ENCODE peak calls at places on chromosomes 16 and 17, in five cellular contexts. M, L, Q, R and U are unnamed samples.
A peak's percentile ranks its signal among the peaks of the same experiment; 100 is the strongest.

GRCh38 chr16:24286713-24287405 is 30.7 kb downstream of the CACNG3 start:
- DNase-seq in L (no peak), R (no peak), Q (no peak), M (no peak), U (no peak)

GRCh38 chr16:68359398-68360191 is 48.8 kb downstream of the PRMT7 start:
- DNase-seq in R (no peak), L (no peak), M (no peak), Q (no peak), U (no peak)

GRCh38 chr16:75424096-75424762 is 9.1 kb downstream of the CFDP1 start:
- DNase-seq in L (no peak), Q (no peak), R (no peak), M (no peak), U (peak; percentile 29)

GRCh38 chr17:38751144-38751802 is 1.3 kb upstream of the PSMB3 start:
- DNase-seq in M (peak; percentile 53), Q (peak; percentile 38), L (peak; percentile 63), R (no peak), U (peak; percentile 26)

GRCh38 chr17:2809337-2809736 is 13.1 kb downstream of the RAP1GAP2 start:
- DNase-seq in L (no peak), Q (no peak), M (no peak), R (no peak), U (no peak)

GRCh38 chr16:13957197-13958078 is 37.5 kb downstream of the ERCC4 start:
- DNase-seq in M (peak; percentile 28), L (peak; percentile 96), Q (peak; percentile 88), R (peak; percentile 86), U (peak; percentile 84)

GRCh38 chr17:13415877-13416416 is 185.8 kb downstream of the HS3ST3A1 start:
- DNase-seq in R (peak; percentile 13), L (peak; percentile 93), Q (peak; percentile 67), M (no peak), U (peak; percentile 86)

GRCh38 chr17:3554440-3554839 is 3.2 kb downstream of the TRPV3 start:
- DNase-seq in Q (no peak), M (no peak), R (no peak), L (no peak), U (no peak)

GRCh38 chr17:32445976-32446375 is 1.7 kb downstream of the PSMD11 start:
- DNase-seq in L (peak; percentile 50), Q (peak; percentile 27), M (no peak), R (no peak), U (no peak)

GRCh38 chr17:79575229-79575628 is 35.6 kb downstream of the RBFOX3 start:
- DNase-seq in M (no peak), Q (no peak), L (no peak), R (no peak), U (no peak)

GRCh38 chr17:7383742-7384488 is 3.0 kb downstream of the TNK1 start:
- DNase-seq in R (no peak), M (peak; percentile 91), L (peak; percentile 32), Q (no peak), U (peak; percentile 59)

GRCh38 chr17:44383861-44384260 is 5.6 kb downstream of the ITGA2B start:
- DNase-seq in R (no peak), M (no peak), Q (no peak), L (no peak), U (no peak)

GRCh38 chr16:79768594-79768993 is 168.1 kb upstream of the MAF start:
- DNase-seq in M (peak; percentile 24), Q (no peak), L (peak; percentile 2), R (no peak), U (no peak)
- H2AFZ ChIP-seq in M (peak overlapping the region; percentile 48), Q (no peak overlapping the region), L (peak overlapping the region; percentile 77), R (no peak overlapping the region), U (peak overlapping the region; percentile 7)

GRCh38 chr17:35998018-35998545 is 3.3 kb downstream of the CCL15 start:
- DNase-seq in Q (no peak), M (no peak), L (no peak), R (no peak), U (no peak)
- TF ChIP-seq EZH2phosphoT487 in Q (no peak), M (no peak), L (no peak), R (no peak), U (no peak)

GRCh38 chr17:82917656-82918345 is 78.0 kb upstream of the ZNF750 start:
- DNase-seq in M (peak; percentile 30), L (peak; percentile 26), Q (peak; percentile 17), R (no peak), U (no peak)
- H2AFZ ChIP-seq in M (no peak overlapping the region), L (no peak overlapping the region), Q (no peak overlapping the region), R (no peak overlapping the region), U (no peak overlapping the region)

GRCh38 chr17:56176101-56176500 is 22.8 kb downstream of the ANKFN1 start:
- DNase-seq in L (peak; percentile 33), M (no peak), Q (no peak), R (no peak), U (peak; percentile 25)
- TF ChIP-seq EZH2phosphoT487 in L (no peak), M (no peak), Q (no peak), R (no peak), U (no peak)